ENCODE peak calls at places on chromosomes 16 and 17, in six cellular contexts. H, X, W, T, P and Z are unnamed samples.
A peak's percentile ranks its signal among the peaks of the same experiment; 100 is the strongest.

GRCh38 chr17:62073993-62074392 is 8.9 kb upstream of the MED13 start:
- DNase-seq in X (no peak), H (no peak), P (no peak), W (no peak), T (no peak), Z (no peak)

GRCh38 chr16:30166202-30166902 is 17.1 kb upstream of the CORO1A start:
- DNase-seq in P (no peak), X (no peak), T (no peak), W (no peak), H (no peak), Z (no peak)

GRCh38 chr16:11916524-11917285 is 949 bp upstream of the GSPT1 start:
- DNase-seq in X (no peak), H (peak; percentile 68), T (no peak), P (peak; percentile 50), W (peak; percentile 86), Z (no peak)

GRCh38 chr17:73237714-73238113 is 24.0 kb downstream of the CPSF4L start:
- DNase-seq in P (no peak), T (no peak), X (no peak), H (no peak), W (no peak), Z (no peak)

GRCh38 chr16:70563571-70563970 is 40.0 kb downstream of the SF3B3 start:
- DNase-seq in W (no peak), P (no peak), T (no peak), X (no peak), H (no peak), Z (no peak)

GRCh38 chr16:72092832-72093447 is 480 bp downstream of the TXNL4B start:
- DNase-seq in T (no peak), X (no peak), W (peak; percentile 40), P (no peak), H (peak; percentile 61), Z (no peak)

GRCh38 chr16:88957887-88958577 is 19.0 kb downstream of the CBFA2T3 start:
- DNase-seq in X (peak; percentile 58), T (no peak), H (no peak), W (no peak), P (no peak), Z (peak; percentile 48)

GRCh38 chr17:2712300-2713043 is 908 bp upstream of the CLUH start:
- DNase-seq in P (no peak), X (no peak), H (no peak), T (no peak), W (no peak), Z (no peak)

GRCh38 chr16:83715217-83715920 is 92.4 kb upstream of the HSBP1 start:
- DNase-seq in W (no peak), P (no peak), X (no peak), H (no peak), T (no peak), Z (no peak)

GRCh38 chr17:4858068-4858879 is 25.1 kb downstream of the MINK1 start:
- DNase-seq in W (no peak), P (no peak), X (peak; percentile 37), H (no peak), T (peak; percentile 69), Z (no peak)

GRCh38 chr17:28392491-28392890 is 13.5 kb downstream of the SLC46A1 start:
- DNase-seq in H (peak; percentile 55), P (no peak), W (no peak), X (no peak), T (no peak), Z (no peak)

GRCh38 chr16:81456523-81457325 is 12.1 kb downstream of the CMIP start:
- DNase-seq in H (no peak), W (no peak), X (no peak), T (no peak), P (no peak), Z (no peak)

GRCh38 chr16:87490091-87490798 is 2.6 kb downstream of the ZCCHC14 start:
- DNase-seq in W (no peak), T (no peak), P (no peak), X (no peak), H (no peak), Z (no peak)

GRCh38 chr16:55435387-55435786 is 43.6 kb upstream of the MMP2 start:
- DNase-seq in T (no peak), P (no peak), X (no peak), H (no peak), W (no peak), Z (no peak)

GRCh38 chr17:82384730-82385429 is 13.3 kb downstream of the UTS2R start:
- DNase-seq in H (peak; percentile 92), W (peak; percentile 40), T (no peak), X (peak; percentile 74), P (peak; percentile 42), Z (peak; percentile 79)

GRCh38 chr17:4558311-4558972 is 1.9 kb downstream of the GGT6 start:
- DNase-seq in P (no peak), T (no peak), X (peak; percentile 18), W (no peak), H (no peak), Z (no peak)

GRCh38 chr17:7781467-7781866 is 52.5 kb upstream of the KDM6B start:
- DNase-seq in W (peak; percentile 71), H (no peak), T (no peak), P (no peak), X (no peak), Z (no peak)

GRCh38 chr16:50458694-50459271 is 89.4 kb upstream of the NKD1 start:
- DNase-seq in X (no peak), W (no peak), T (no peak), P (no peak), H (no peak), Z (no peak)

GRCh38 chr17:75909051-75909811 is 4.5 kb upstream of the MRPL38 start:
- DNase-seq in T (no peak), H (no peak), P (no peak), X (no peak), W (no peak), Z (no peak)

GRCh38 chr17:50144845-50145531 is 5.5 kb downstream of the PPP1R9B start:
- DNase-seq in H (no peak), X (peak; percentile 69), T (no peak), P (no peak), W (no peak), Z (no peak)

GRCh38 chr16:17246974-17247718 is 223.6 kb downstream of the XYLT1 start:
- DNase-seq in T (no peak), X (no peak), H (no peak), W (no peak), P (no peak), Z (no peak)

GRCh38 chr17:39929657-39930407 is 2.3 kb downstream of the LRRC3C start:
- DNase-seq in W (no peak), T (no peak), X (no peak), H (peak; percentile 35), P (no peak), Z (no peak)

GRCh38 chr17:17042851-17043667 is 802 bp downstream of the MPRIP start:
- DNase-seq in T (no peak), X (no peak), H (no peak), W (no peak), P (no peak), Z (no peak)

GRCh38 chr17:600576-601301 is 113.9 kb downstream of the VPS53 start:
- DNase-seq in P (no peak), H (peak; percentile 46), T (no peak), X (no peak), W (no peak), Z (no peak)

GRCh38 chr17:8152981-8153549 is 861 bp upstream of the PER1 start:
- DNase-seq in H (no peak), W (no peak), P (no peak), T (no peak), X (no peak), Z (no peak)